ENCODE peak calls at places on chromosomes 11 and 22, in six cellular contexts. K is HepG2, C is WTC11, E is K562, H is H1, W is HCT116. B is an unnamed sample.
A peak's percentile ranks its signal among the peaks of the same experiment; 100 is the strongest.

GRCh38 chr11:16897460-16898061 is 116.7 kb downstream of the PLEKHA7 start:
- DNase-seq in C (peak; percentile 64), H (peak; percentile 67), E (no peak), W (no peak), K (no peak), B (no peak)

GRCh38 chr11:87437844-87438223 is 400.1 kb downstream of the TMEM135 start:
- DNase-seq in W (no peak), H (no peak), C (no peak), E (no peak), K (no peak), B (no peak)

GRCh38 chr11:13008625-13009475 is at the start of gene RASSF10:
- DNase-seq in K (no peak), W (no peak), E (no peak), C (peak; percentile 95), H (peak; percentile 77), B (peak; percentile 17)

GRCh38 chr11:36385121-36385530 is 89.0 kb downstream of the PRR5L start:
- DNase-seq in W (no peak), E (no peak), H (no peak), C (no peak), K (no peak), B (no peak)

GRCh38 chr11:65182258-65183170 is 786 bp downstream of the CAPN1 start:
- DNase-seq in K (peak; percentile 34), C (peak; percentile 81), E (peak; percentile 46), H (no peak), W (peak; percentile 15), B (no peak)

GRCh38 chr22:36971305-36971704 is 47.9 kb downstream of the TST start:
- DNase-seq in H (no peak), C (no peak), W (no peak), K (no peak), E (no peak), B (no peak)

GRCh38 chr11:65571940-65572339 is 398 bp upstream of the FAM89B start:
- DNase-seq in E (no peak), H (no peak), C (peak; percentile 65), W (no peak), K (no peak), B (no peak)

GRCh38 chr11:111081021-111081511 is 164.5 kb upstream of the POU2AF2 start:
- DNase-seq in H (no peak), K (no peak), W (no peak), E (no peak), C (no peak), B (no peak)

GRCh38 chr11:38014405-38014804 is 1416.4 kb upstream of the RAG2 start:
- DNase-seq in K (no peak), E (no peak), H (no peak), W (no peak), C (no peak), B (no peak)

GRCh38 chr22:50219800-50220602 is 19.2 kb downstream of the SELENOO start:
- DNase-seq in K (no peak), C (no peak), H (no peak), W (no peak), E (no peak), B (no peak)

DNA sequence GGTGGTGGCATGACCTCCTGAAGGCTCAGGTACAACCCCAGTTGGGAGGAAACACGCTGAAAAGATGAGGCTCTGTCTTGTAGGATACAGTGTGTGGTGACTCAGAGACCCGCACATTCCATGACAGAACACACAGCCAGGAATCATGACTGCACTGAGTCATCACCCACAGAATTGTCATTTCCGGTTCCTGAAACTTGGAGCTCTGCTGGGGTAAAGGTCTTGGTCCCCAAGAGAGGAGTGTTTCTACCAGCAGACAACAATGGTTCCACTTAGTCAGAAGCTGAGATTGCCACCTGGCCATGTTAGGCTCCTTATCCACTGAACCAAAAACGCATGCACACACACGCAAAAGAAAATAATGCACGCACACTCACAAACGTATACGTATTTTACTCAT is 31.5 kb upstream of the CYB5R3 start:
- DNase-seq in W (peak; percentile 66), C (no peak), K (no peak), H (no peak), E (no peak), B (no peak)
- TF ChIP-seq SP1 in W (peak; percentile 54), C (no peak), K (no peak), H (no peak), E (no peak), B (no peak)

DNA sequence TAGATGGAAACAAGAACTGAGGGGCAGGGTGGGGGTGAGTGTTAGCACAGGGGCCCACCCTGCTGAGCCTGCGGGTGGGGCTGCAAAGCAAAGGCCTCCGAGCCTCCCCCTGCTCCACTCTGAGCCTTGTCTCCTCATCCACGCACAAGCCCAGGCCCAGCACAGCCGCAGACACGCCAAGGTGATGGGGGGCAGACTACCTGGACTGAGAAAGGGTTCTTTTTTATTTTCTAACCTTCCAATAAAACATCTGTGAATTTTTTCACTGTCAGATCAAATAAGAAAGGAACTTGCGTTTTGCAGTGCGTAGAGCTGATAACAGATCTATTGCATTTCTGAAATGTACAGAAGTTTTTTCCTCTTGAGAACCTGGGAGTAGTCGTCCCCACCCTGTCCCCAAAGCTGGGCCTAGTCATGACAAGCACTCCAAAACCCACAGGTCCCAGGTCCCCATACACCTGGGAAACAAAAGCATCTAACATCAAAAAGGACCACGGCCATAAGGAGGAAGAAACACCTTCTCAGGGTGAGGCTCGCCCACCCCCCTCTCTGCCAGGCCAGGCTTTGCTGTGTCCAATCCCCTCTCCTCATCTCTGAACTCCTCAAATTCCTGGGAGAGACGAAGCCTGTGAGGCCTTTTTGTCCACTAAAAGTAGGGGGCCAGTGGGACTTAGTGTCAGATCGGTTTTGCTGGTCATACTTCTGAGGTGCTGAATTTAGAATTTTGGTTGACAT is 22.7 kb upstream of the CD5 start:
- DNase-seq in K (no peak), W (no peak), C (no peak), H (no peak), E (no peak), B (no peak)
- TF ChIP-seq SP1 in K (no peak), W (no peak), C (no peak), H (no peak), E (no peak), B (no peak)

GRCh38 chr22:46122980-46123693 is 27.2 kb upstream of the PPARA start:
- DNase-seq in W (no peak), H (no peak), E (no peak), K (no peak), C (no peak), B (no peak)

GRCh38 chr22:46123694-46124382 is 26.5 kb upstream of the PPARA start:
- DNase-seq in W (no peak), C (no peak), E (no peak), H (no peak), K (no peak), B (no peak)

GRCh38 chr22:46121079-46121478 is 29.2 kb upstream of the PPARA start:
- DNase-seq in E (no peak), W (no peak), C (no peak), K (no peak), H (no peak), B (no peak)

GRCh38 chr22:46121523-46122287 is 28.6 kb upstream of the PPARA start:
- DNase-seq in E (no peak), K (no peak), C (no peak), H (no peak), W (no peak), B (no peak)

GRCh38 chr22:46122511-46122971 is 27.8 kb upstream of the PPARA start:
- DNase-seq in E (peak; percentile 84), W (peak; percentile 8), C (peak; percentile 77), K (peak; percentile 37), H (no peak), B (peak; percentile 87)
- TF ChIP-seq SP1 in E (no peak), W (no peak), C (no peak), K (no peak), H (no peak), B (no peak)

DNA sequence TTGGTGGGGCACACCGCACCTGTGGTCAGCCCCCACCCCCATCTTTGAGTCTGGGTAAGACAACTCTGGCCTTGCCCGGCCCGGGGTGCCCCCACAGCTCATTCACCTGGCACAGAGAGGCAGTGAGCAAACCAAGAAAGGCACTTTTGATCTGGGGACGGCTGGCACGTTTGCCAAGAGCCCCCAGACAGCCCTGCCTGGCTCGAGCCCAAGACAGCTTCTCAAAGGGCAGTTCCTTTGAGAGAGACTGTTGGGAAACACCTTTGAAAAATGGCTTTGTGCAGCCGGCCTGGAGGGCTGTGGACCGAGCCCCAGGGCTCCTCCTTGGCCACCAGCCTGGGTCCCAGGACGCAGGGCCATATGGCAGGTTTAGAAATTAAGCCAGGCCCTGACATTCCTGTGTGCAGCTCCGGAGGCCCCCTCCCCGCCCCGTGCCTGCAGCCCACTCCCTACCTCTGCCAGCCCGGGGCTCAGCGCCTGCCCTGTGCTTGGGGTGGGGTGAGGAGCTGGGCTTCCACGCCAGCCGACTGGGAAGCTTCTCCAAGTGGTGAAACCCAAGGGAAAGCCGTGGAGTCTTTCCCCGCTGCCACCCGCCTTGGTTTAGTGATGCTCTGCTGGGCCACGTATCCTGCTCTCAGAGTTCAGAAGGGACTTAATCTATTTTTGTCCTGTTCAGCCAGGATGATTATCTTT is 50.2 kb upstream of the SMIM38 start:
- DNase-seq in W (no peak), C (no peak), E (no peak), K (no peak), H (no peak), B (no peak)
- TF ChIP-seq SP1 in W (no peak), C (no peak), E (no peak), K (no peak), H (no peak), B (no peak)